ENCODE peak calls at places on chromosomes 4 and X, in seven cellular contexts. N, O, C, I, A, Y and T are unnamed samples.

GRCh38 chr4:86358176-86358701 is 1.6 kb downstream of the MAPK10 start:
- DNase-seq in O (peak), I (no peak), C (peak), N (no peak), A (no peak), Y (no peak), T (no peak)

GRCh38 chr4:174714393-174715211 is 114.4 kb downstream of the GLRA3 start:
- DNase-seq in C (peak), O (peak), N (no peak), I (no peak), A (no peak), Y (peak), T (no peak)

GRCh38 chrX:66162331-66162822 is 1.7 kb upstream of the HEPH start:
- DNase-seq in N (no peak), O (peak), A (no peak), Y (no peak), C (no peak), I (no peak), T (no peak)

GRCh38 chrX:39766882-39767281 is 330.9 kb downstream of the BCOR start:
- DNase-seq in Y (no peak), I (no peak), N (no peak), A (no peak), O (no peak), C (no peak), T (no peak)

GRCh38 chrX:119784747-119785446 is 6.5 kb downstream of the RPL39 start:
- DNase-seq in N (no peak), I (no peak), C (peak), Y (peak), O (peak), A (no peak), T (no peak)

GRCh38 chr4:100690812-100691211 is 173.0 kb upstream of the EMCN start:
- DNase-seq in N (no peak), A (no peak), I (no peak), C (no peak), Y (no peak), O (no peak), T (no peak)

GRCh38 chr4:9921326-9921725 is 100.0 kb downstream of the SLC2A9 start:
- DNase-seq in N (no peak), O (no peak), I (no peak), Y (no peak), A (no peak), C (no peak), T (no peak)

GRCh38 chrX:14718403-14718802 is 154.5 kb downstream of the FANCB start:
- DNase-seq in N (no peak), A (no peak), Y (no peak), C (peak), I (no peak), O (no peak), T (no peak)

GRCh38 chr4:10965196-10965595 is 280.6 kb upstream of the CLNK start:
- DNase-seq in C (no peak), N (no peak), A (no peak), I (no peak), Y (no peak), O (no peak), T (no peak)